ENCODE peak calls at places on chromosome 5, in ten cellular contexts. T is stimulated activated naive B cell treated with anti-CD40 and anti-IgM and Interleukin-4, amounts not matched to agents 10 μg/mL and 1 μg/mL and 100 μg/mL, for 72 hours; W is ACHN; Z is substantia nigra; Y is mucosa of gallbladder; R is A549; Q is small intestine; J is HCT116; X is endothelial cell of umbilical vein; N is activated gamma-delta T cell treated with Interleukin-2 at 50 U/mL for 16 hours. V is an unnamed sample.

GRCh38 chr5:34436761-34437501 is 219.2 kb upstream of the RAI14 start:
- DNase-seq in T (no peak), W (no peak), Z (no peak), Y (no peak), R (no peak), Q (no peak), J (no peak), X (no peak), N (no peak), V (no peak)

GRCh38 chr5:67495072-67495471 is 298.5 kb upstream of the CD180 start:
- DNase-seq in T (no peak), W (no peak), Z (no peak), Y (no peak), R (no peak), Q (no peak), J (no peak), X (no peak), N (no peak), V (no peak)

GRCh38 chr5:10645146-10645545 is 81.3 kb downstream of the ANKRD33B start:
- DNase-seq in T (no peak), W (no peak), Z (no peak), Y (no peak), R (no peak), Q (no peak), J (no peak), X (no peak), N (no peak), V (no peak)

GRCh38 chr5:60597570-60597969 is 102.4 kb downstream of the DEPDC1B start:
- DNase-seq in T (no peak), W (no peak), Z (no peak), Y (no peak), R (no peak), Q (no peak), J (no peak), X (peak), N (no peak), V (no peak)

GRCh38 chr5:572398-573019 is 39.6 kb upstream of the CEP72 start:
- DNase-seq in T (no peak), W (no peak), Z (no peak), Y (no peak), R (no peak), Q (no peak), J (no peak), X (no peak), N (no peak), V (no peak)

GRCh38 chr5:50687548-50687947 is 21.1 kb downstream of the PARP8 start:
- DNase-seq in T (no peak), W (no peak), Z (no peak), Y (no peak), R (no peak), Q (no peak), J (no peak), X (no peak), N (no peak), V (no peak)

GRCh38 chr5:94746731-94747124 is 128.3 kb downstream of the SLF1 start:
- DNase-seq in T (peak), W (no peak), Z (no peak), Y (no peak), R (no peak), Q (no peak), J (no peak), X (peak), N (no peak), V (no peak)

GRCh38 chr5:42970636-42971559 is 69.2 kb downstream of the ANXA2R start:
- DNase-seq in T (no peak), W (peak), Z (no peak), Y (no peak), R (peak), Q (no peak), J (no peak), X (no peak), N (no peak), V (no peak)

GRCh38 chr5:160649304-160649703 is 202.7 kb downstream of the ATP10B start:
- DNase-seq in T (no peak), W (peak), Z (no peak), Y (no peak), R (no peak), Q (peak), J (no peak), X (no peak), N (no peak), V (peak)

GRCh38 chr5:130720355-130720754 is 444.7 kb downstream of the HINT1 start:
- DNase-seq in T (no peak), W (peak), Z (no peak), Y (no peak), R (peak), Q (peak), J (peak), X (peak), N (no peak), V (peak)

GRCh38 chr5:121285861-121286527 is 565.7 kb upstream of the FTMT start:
- DNase-seq in T (no peak), W (no peak), Z (no peak), Y (no peak), R (no peak), Q (no peak), J (no peak), X (no peak), N (no peak), V (no peak)

GRCh38 chr5:124030043-124030461 is 518.1 kb downstream of the CSNK1G3 start:
- DNase-seq in T (no peak), W (no peak), Z (no peak), Y (no peak), R (no peak), Q (no peak), J (no peak), X (no peak), N (no peak), V (no peak)

GRCh38 chr5:145752947-145753346 is 82.2 kb downstream of the PRELID2 start:
- DNase-seq in T (no peak), W (no peak), Z (no peak), Y (no peak), R (no peak), Q (no peak), J (no peak), X (peak), N (no peak), V (peak)

GRCh38 chr5:138032572-138033274 is at the start of gene FAM13B:
- DNase-seq in T (peak), W (peak), Z (peak), Y (peak), R (peak), Q (peak), J (peak), X (peak), N (peak), V (peak)

GRCh38 chr5:172283020-172283861 is at the start of gene UBTD2:
- DNase-seq in T (peak), W (peak), Z (peak), Y (peak), R (peak), Q (peak), J (no peak), X (peak), N (peak), V (peak)

GRCh38 chr5:55994502-55994997 is at the start of gene IL6ST:
- DNase-seq in T (no peak), W (peak), Z (peak), Y (peak), R (peak), Q (peak), J (no peak), X (peak), N (peak), V (peak)

GRCh38 chr5:154944716-154945115 is 3.8 kb downstream of the MRPL22 start:
- DNase-seq in T (no peak), W (no peak), Z (no peak), Y (no peak), R (no peak), Q (no peak), J (no peak), X (peak), N (no peak), V (no peak)

GRCh38 chr5:135343417-135343816 is 55.6 kb downstream of the MACROH2A1 start:
- DNase-seq in T (no peak), W (no peak), Z (no peak), Y (no peak), R (no peak), Q (peak), J (no peak), X (no peak), N (no peak), V (no peak)

GRCh38 chr5:166373817-166374216 is 1917.6 kb upstream of the WWC1 start:
- DNase-seq in T (no peak), W (no peak), Z (no peak), Y (no peak), R (no peak), Q (no peak), J (no peak), X (no peak), N (no peak), V (no peak)

GRCh38 chr5:90518666-90519065 is 10.7 kb downstream of the LYSMD3 start:
- DNase-seq in T (no peak), W (no peak), Z (no peak), Y (no peak), R (peak), Q (no peak), J (no peak), X (peak), N (no peak), V (no peak)

GRCh38 chr5:9445989-9446388 is 99.9 kb downstream of the SEMA5A start:
- DNase-seq in T (no peak), W (no peak), Z (no peak), Y (no peak), R (no peak), Q (no peak), J (no peak), X (no peak), N (no peak), V (no peak)

GRCh38 chr5:138753794-138754698 is 821 bp downstream of the CTNNA1 start:
- DNase-seq in T (peak), W (peak), Z (peak), Y (peak), R (peak), Q (peak), J (peak), X (peak), N (no peak), V (peak)